ENCODE peak calls at places on chromosomes 11 and 22, in four cellular contexts. U is K562, P is HepG2, S is GM12878. Y is an unnamed sample.
A peak's percentile ranks its signal among the peaks of the same experiment; 100 is the strongest.

GRCh38 chr11:64971421-64972233 is at the start of gene MAJIN:
- DNase-seq in P (no peak), S (peak; percentile 51), U (peak; percentile 93), Y (peak; percentile 81)

GRCh38 chr11:58576792-58577440 is 1.3 kb upstream of the LPXN start:
- DNase-seq in S (no peak), U (peak; percentile 38), P (peak; percentile 36), Y (no peak)

GRCh38 chr11:65315204-65315865 is 669 bp downstream of the CDC42EP2 start:
- DNase-seq in S (no peak), P (peak; percentile 68), U (peak; percentile 90), Y (peak; percentile 94)

GRCh38 chr22:25509391-25509791 is 55.1 kb upstream of the GRK3 start:
- DNase-seq in S (no peak), P (no peak), U (no peak), Y (no peak)

GRCh38 chr11:126638663-126639062 is 283.2 kb downstream of the ST3GAL4 start:
- DNase-seq in U (no peak), P (no peak), S (no peak), Y (no peak)

GRCh38 chr22:34160117-34160758 is 240.0 kb upstream of the LARGE1 start:
- DNase-seq in S (no peak), U (no peak), P (no peak), Y (peak; percentile 14)

GRCh38 chr22:28977050-28977449 is 84.6 kb downstream of the C22orf31 start:
- DNase-seq in U (no peak), P (no peak), S (no peak), Y (no peak)

GRCh38 chr11:72969894-72970335 is 155.7 kb downstream of the ATG16L2 start:
- DNase-seq in U (peak; percentile 9), P (no peak), S (peak; percentile 82), Y (no peak)

GRCh38 chr11:33912405-33913361 is 20.8 kb upstream of the LMO2 start:
- DNase-seq in P (no peak), U (peak; percentile 86), S (peak; percentile 82), Y (no peak)

GRCh38 chr11:122097419-122098001 is 18.5 kb downstream of the BLID start:
- DNase-seq in S (no peak), P (no peak), U (no peak), Y (no peak)

GRCh38 chr11:130215531-130216220 is 56.1 kb downstream of the ST14 start:
- DNase-seq in U (no peak), S (no peak), P (no peak), Y (peak; percentile 5)

GRCh38 chr11:33716236-33716635 is 15.6 kb upstream of the C11orf91 start:
- DNase-seq in S (no peak), P (no peak), U (peak; percentile 59), Y (no peak)

GRCh38 chr11:112999518-112999917 is 38.3 kb downstream of the NCAM1 start:
- DNase-seq in S (no peak), U (no peak), P (no peak), Y (no peak)

GRCh38 chr11:112997829-112998228 is 36.6 kb downstream of the NCAM1 start:
- DNase-seq in S (no peak), P (no peak), U (no peak), Y (no peak)

GRCh38 chr11:113006916-113007445 is 45.8 kb downstream of the NCAM1 start:
- DNase-seq in P (no peak), U (no peak), S (no peak), Y (no peak)

GRCh38 chr11:112996924-112997323 is 35.7 kb downstream of the NCAM1 start:
- DNase-seq in U (no peak), S (no peak), P (no peak), Y (no peak)

DNA sequence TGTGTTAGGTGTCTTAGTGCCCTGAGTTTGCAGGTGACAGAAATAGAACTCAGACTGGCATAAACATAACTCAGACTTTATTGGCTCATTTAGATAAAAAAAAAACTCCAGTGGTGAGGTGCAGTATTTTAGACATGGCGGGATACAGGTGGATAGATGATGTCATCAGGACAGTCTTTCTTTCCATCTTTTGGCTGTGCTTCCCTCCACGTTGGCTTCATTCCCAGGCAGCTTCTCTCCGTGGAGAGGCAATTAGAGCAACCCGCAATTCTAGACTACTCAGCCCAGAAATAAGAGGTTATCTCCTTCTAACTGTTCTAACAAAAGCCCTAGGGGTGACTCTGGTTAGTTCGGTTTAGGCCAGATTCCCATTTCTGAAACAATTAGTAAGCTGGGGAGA is 40.5 kb downstream of the NCAM1 start:
- DNase-seq in S (no peak), U (no peak), P (no peak), Y (no peak)
- TF ChIP-seq NR2C2 in S (no peak), U (no peak), P (no peak), Y (no peak)

DNA sequence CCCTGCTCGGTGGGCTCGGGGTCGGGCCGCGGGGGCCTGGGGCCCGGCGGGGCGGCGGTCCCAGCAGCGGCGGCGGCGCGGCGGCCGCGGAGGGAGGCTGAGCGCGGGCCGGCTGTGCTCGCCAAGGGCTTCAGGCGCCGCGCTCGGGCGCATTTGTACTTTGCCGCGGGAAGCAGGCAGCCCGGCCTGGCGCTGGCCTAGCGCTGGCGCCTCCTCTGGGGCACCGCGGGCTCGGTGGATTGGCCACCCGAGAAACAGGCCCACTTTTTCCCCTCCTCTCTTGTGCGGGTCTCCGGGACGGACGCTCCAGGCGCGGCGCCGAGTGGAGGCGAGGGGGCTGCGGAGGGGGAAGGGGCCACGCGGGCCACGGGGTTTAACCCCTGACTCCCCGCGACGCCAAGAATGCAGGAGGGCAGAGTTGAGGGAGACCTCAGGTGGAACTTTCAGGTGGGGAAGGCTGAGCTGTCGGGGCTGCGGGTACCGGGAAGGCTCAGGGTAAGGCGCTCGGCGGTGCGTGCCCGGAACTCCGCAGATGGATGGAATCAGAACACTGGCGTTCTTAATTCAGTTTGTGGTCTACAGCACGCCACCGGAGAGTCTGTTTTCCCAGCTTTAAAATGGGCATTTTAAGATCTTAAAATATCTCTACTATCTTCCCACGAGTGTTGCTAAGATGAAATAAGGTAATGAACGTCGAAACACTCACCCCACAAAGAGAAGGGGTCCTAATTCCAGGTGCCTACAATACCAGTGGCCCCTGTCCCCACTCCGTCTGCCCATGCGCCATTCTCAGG is at the start of gene CHRDL2:
- DNase-seq in S (no peak), P (no peak), U (no peak), Y (peak; percentile 38)
- TF ChIP-seq CREB1 in S (no peak), P (no peak), U (no peak), Y (no peak)

DNA sequence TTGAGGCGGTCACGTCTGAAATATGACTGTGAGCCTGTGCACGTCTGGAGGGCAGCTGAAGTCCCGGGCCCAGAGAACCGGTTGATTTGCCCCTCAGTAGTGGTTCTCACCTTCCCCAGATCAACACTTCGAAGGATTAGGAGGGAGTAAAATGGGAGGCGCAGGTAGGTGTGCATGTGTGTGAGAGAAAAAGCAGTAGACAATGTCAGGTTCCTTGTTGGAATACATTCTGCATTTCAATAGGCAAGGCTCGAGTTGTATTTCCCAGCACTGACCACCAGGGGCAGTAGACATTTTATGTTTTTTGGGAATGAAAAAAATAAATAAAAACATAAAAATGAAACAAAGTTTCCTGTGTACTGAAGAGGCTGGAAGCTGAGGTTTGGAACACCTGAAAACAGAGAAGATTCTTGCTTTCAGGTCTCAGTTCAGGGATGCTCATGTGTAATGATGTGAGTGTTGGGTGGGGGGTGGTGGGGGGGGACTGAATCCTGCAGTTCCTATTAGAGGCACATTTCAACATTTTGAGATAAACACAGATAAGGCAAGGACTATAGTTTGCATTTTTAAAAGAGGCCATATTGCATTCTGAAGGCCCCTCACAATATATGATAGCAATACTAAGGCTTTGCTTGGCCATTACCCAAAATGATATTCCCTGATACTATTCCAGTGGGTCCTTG is 333.9 kb downstream of the CADM1 start:
- DNase-seq in P (peak; percentile 18), S (no peak), U (peak; percentile 19), Y (peak; percentile 60)
- TF ChIP-seq ATF2 in P (no peak), S (no peak), U (no peak), Y (no peak)

DNA sequence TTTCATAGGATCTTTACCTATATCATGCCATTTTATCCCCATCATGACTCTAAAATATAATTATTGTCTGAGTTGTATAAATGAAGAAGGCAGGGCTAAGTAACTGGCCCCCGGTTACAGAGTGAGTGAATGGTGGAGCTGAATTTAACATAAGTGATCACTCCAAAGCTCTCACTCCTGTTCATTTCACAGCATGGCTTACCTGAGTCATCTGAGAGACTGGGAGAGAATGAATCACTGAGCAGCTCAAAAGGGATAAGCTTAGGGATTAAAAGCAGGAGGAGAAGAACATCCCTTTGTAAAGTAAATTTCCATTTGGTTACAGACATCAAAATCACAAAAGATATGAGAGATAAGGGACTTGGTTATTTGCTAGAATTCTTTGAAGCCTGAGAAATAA is 294.0 kb upstream of the CTSC start:
- DNase-seq in U (no peak), P (no peak), S (no peak), Y (no peak)
- TF ChIP-seq NR2C2 in U (no peak), P (no peak), S (no peak), Y (no peak)

GRCh38 chr11:88535916-88536547 is 198.5 kb upstream of the CTSC start:
- DNase-seq in S (no peak), P (peak; percentile 5), U (no peak), Y (no peak)
- TF ChIP-seq CREB1 in S (no peak), P (no peak), U (no peak), Y (no peak)

GRCh38 chr11:4068962-4069361 is 25.6 kb upstream of the RRM1 start:
- DNase-seq in P (no peak), S (no peak), U (no peak), Y (no peak)

GRCh38 chr11:4064278-4064955 is 30.2 kb upstream of the RRM1 start:
- DNase-seq in S (no peak), P (no peak), U (no peak), Y (no peak)

GRCh38 chr11:4065086-4065485 is 29.5 kb upstream of the RRM1 start:
- DNase-seq in P (no peak), S (no peak), U (no peak), Y (no peak)

GRCh38 chr11:4065601-4066377 is 28.8 kb upstream of the RRM1 start:
- DNase-seq in U (no peak), S (no peak), P (no peak), Y (no peak)

DNA sequence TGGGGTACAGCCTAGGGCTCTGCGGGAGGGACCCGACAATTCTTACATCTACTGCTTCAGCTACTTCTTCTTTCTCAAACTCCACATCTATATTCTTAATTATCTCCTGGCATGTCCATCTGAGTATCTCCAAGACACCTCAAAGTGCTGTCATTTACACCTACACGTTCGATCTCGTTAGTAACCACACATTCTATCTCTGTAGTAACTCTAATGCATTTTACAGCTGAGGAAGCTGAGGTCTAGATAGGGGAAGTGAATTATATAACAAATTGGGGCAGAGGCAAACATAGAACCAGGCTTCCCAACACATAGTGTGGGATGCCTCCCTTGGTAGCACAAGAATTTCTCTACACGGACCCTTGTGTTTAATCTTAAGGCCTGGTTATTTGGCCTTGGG is 27.6 kb upstream of the RRM1 start:
- DNase-seq in U (no peak), S (no peak), P (no peak), Y (no peak)
- TF ChIP-seq ATF2 in U (no peak), S (no peak), P (no peak), Y (no peak)

GRCh38 chr22:19724927-19725661 is 1.8 kb downstream of the GP1BB start:
- DNase-seq in P (no peak), S (no peak), U (no peak), Y (no peak)

GRCh38 chr22:19723165-19723989 is at the start of gene GP1BB:
- DNase-seq in S (no peak), P (no peak), U (peak; percentile 100), Y (peak; percentile 54)

GRCh38 chr22:19722175-19722914 is 994 bp upstream of the GP1BB start:
- DNase-seq in P (no peak), U (peak; percentile 97), S (no peak), Y (peak; percentile 49)

GRCh38 chr22:19722915-19723164 is 499 bp upstream of the GP1BB start:
- DNase-seq in P (no peak), U (no peak), S (no peak), Y (no peak)

GRCh38 chr22:19723990-19724827 is 870 bp downstream of the GP1BB start:
- DNase-seq in P (peak; percentile 44), U (peak; percentile 97), S (no peak), Y (peak; percentile 76)
- TF ChIP-seq NR2C2 in P (no peak), U (no peak), S (no peak), Y (no peak)

GRCh38 chr11:108324587-108324986 is 101.7 kb downstream of the ATM start:
- DNase-seq in U (no peak), P (no peak), S (no peak), Y (no peak)
- TF ChIP-seq CREB1 in U (no peak), P (no peak), S (no peak), Y (no peak)

Y was measured in WTC11.